ENCODE peak calls at places on chromosomes 5 and 9, in six cellular contexts. B is SJSA1, D is uterus, K is aorta, W is heart right ventricle, E is T-helper 17 cell. S is an unnamed sample. For H3K9me3, the result is how much of the 10 kb centered on the place peaks cover.

GRCh38 chr9:89751081-89751855 is 146.5 kb downstream of the GADD45G start:
- DNase-seq in B (no peak), D (no peak), K (no peak), W (no peak), E (no peak), S (peak)

GRCh38 chr5:43515678-43516048 is 715 bp upstream of the C5orf34 start:
- DNase-seq in B (no peak), D (no peak), K (no peak), W (no peak), E (no peak), S (no peak)

GRCh38 chr5:8615142-8615858 is 746.4 kb downstream of the MTRR start:
- DNase-seq in B (no peak), D (no peak), K (no peak), W (no peak), E (no peak), S (no peak)

GRCh38 chr9:99253772-99254431 is 31.8 kb downstream of the SEC61B start:
- DNase-seq in B (peak), D (no peak), K (no peak), W (no peak), E (peak), S (peak)

GRCh38 chr5:65923339-65923738 is 3.0 kb upstream of the ERBIN start:
- DNase-seq in B (no peak), D (no peak), K (no peak), W (no peak), E (no peak), S (no peak)

GRCh38 chr5:180313677-180314076 is 21.8 kb upstream of the MAPK9 start:
- DNase-seq in B (no peak), D (no peak), K (peak), W (peak), E (no peak), S (no peak)

GRCh38 chr5:104344809-104345512 is 782.4 kb upstream of the NUDT12 start:
- DNase-seq in B (no peak), D (no peak), K (no peak), W (no peak), E (no peak), S (no peak)

GRCh38 chr5:110150199-110150598 is 460.5 kb downstream of the MAN2A1 start:
- DNase-seq in B (peak), D (no peak), K (no peak), W (no peak), E (no peak), S (no peak)

GRCh38 chr5:38598994-38599611 is 42.7 kb upstream of the LIFR start:
- DNase-seq in B (peak), D (no peak), K (no peak), W (no peak), E (no peak), S (no peak)

GRCh38 chr5:36073595-36074216 is 7.0 kb upstream of the UGT3A2 start:
- DNase-seq in B (no peak), D (no peak), K (no peak), W (no peak), E (no peak), S (peak)

GRCh38 chr5:2534970-2535369 is 216.5 kb downstream of the IRX2 start:
- DNase-seq in B (no peak), D (no peak), K (no peak), W (no peak), E (no peak), S (no peak)
- H3K9me3 ChIP-seq in B (under half), D (under half), K (under half), W (under half), E (under half), S (under half)

GRCh38 chr9:111399772-111400563 is 69.9 kb upstream of the OR2K2 start:
- DNase-seq in B (no peak), D (no peak), K (no peak), W (no peak), E (no peak), S (peak)

GRCh38 chr9:111405701-111406100 is 75.7 kb upstream of the OR2K2 start:
- DNase-seq in B (no peak), D (no peak), K (no peak), W (no peak), E (no peak), S (no peak)

GRCh38 chr9:111399211-111399739 is 69.3 kb upstream of the OR2K2 start:
- DNase-seq in B (no peak), D (no peak), K (no peak), W (no peak), E (no peak), S (no peak)

DNA sequence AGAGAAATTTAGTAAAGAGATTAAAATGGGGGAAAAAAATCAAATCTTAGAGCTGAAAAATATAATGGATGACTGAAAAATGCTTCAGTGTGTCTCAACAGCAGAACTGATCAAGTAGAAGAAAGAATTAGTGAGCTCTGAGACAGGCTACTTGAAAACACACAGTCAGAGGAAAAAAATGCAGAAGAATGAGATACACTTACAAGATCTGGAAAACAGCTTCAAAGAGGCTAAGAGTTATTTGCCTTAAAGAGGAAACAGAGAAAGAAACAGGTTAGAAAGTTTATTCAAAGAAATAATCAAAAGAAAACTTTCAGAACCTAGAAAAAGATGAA is 70.5 kb upstream of the OR2K2 start:
- DNase-seq in B (no peak), D (no peak), K (no peak), W (no peak), E (no peak), S (no peak)
- H3K9me3 ChIP-seq in B (under half), D (under half), K (under half), W (under half), E (under half), S (under half)

GRCh38 chr9:65403721-65404120 is 118.7 kb upstream of the FOXD4L5 start:
- DNase-seq in B (no peak), D (no peak), K (no peak), W (no peak), E (no peak), S (no peak)
- H3K9me3 ChIP-seq in B (under half), D (under half), K (under half), W (under half), E (under half), S (under half)

GRCh38 chr5:1221721-1222120 is 3.5 kb upstream of the SLC6A18 start:
- DNase-seq in B (no peak), D (no peak), K (no peak), W (no peak), E (no peak), S (no peak)

GRCh38 chr5:1219768-1220100 is 5.4 kb upstream of the SLC6A18 start:
- DNase-seq in B (no peak), D (no peak), K (no peak), W (no peak), E (no peak), S (no peak)

GRCh38 chr5:1220831-1221230 is 4.3 kb upstream of the SLC6A18 start:
- DNase-seq in B (no peak), D (no peak), K (no peak), W (no peak), E (no peak), S (no peak)

GRCh38 chr5:1219098-1219767 is 5.9 kb upstream of the SLC6A18 start:
- DNase-seq in B (no peak), D (no peak), K (no peak), W (no peak), E (no peak), S (no peak)

GRCh38 chr5:1220351-1220750 is 4.8 kb upstream of the SLC6A18 start:
- DNase-seq in B (no peak), D (no peak), K (no peak), W (no peak), E (no peak), S (no peak)
- H3K9me3 ChIP-seq in B (under half), D (under half), K (under half), W (under half), E (under half), S (under half)